ENCODE peak calls at places on chromosome 4, in seven cellular contexts. K, G, O, E, H, L and D are unnamed samples.
A peak's percentile ranks its signal among the peaks of the same experiment; 100 is the strongest.

GRCh38 chr4:163701915-163702314 is 207.4 kb downstream of the TMA16 start:
- DNase-seq in L (no peak), E (no peak), G (no peak), O (no peak), K (no peak), H (peak; percentile 81), D (no peak)

GRCh38 chr4:150664935-150665334 is 83.0 kb downstream of the MAB21L2 start:
- DNase-seq in E (no peak), H (peak; percentile 87), O (no peak), L (peak; percentile 6), G (no peak), K (no peak), D (no peak)

GRCh38 chr4:26590639-26591038 is 6.8 kb downstream of the TBC1D19 start:
- DNase-seq in O (no peak), L (no peak), E (no peak), G (no peak), K (no peak), H (peak; percentile 62), D (no peak)

GRCh38 chr4:172963498-172964294 is 204.9 kb upstream of the GALNT7 start:
- DNase-seq in E (no peak), G (no peak), O (no peak), L (no peak), H (no peak), K (no peak), D (no peak)

GRCh38 chr4:3671571-3672464 is 94.4 kb upstream of the ADRA2C start:
- DNase-seq in K (no peak), H (no peak), O (no peak), L (no peak), E (no peak), G (no peak), D (no peak)

GRCh38 chr4:167282171-167282864 is 48.0 kb upstream of the SPOCK3 start:
- DNase-seq in E (no peak), K (no peak), O (no peak), G (no peak), H (peak; percentile 31), L (peak; percentile 18), D (no peak)

GRCh38 chr4:13036841-13037240 is 447.3 kb downstream of the RAB28 start:
- DNase-seq in L (no peak), G (no peak), E (no peak), K (no peak), H (no peak), O (no peak), D (peak; percentile 91)

GRCh38 chr4:169274033-169274432 is 3.3 kb upstream of the SH3RF1 start:
- DNase-seq in L (no peak), E (no peak), G (no peak), O (no peak), H (no peak), K (no peak), D (no peak)

GRCh38 chr4:169179609-169180526 is 90.9 kb downstream of the SH3RF1 start:
- DNase-seq in E (no peak), L (no peak), H (no peak), O (no peak), K (no peak), G (no peak), D (peak; percentile 39)

GRCh38 chr4:102429553-102429952 is 71.6 kb upstream of the NFKB1 start:
- DNase-seq in O (no peak), E (no peak), L (peak; percentile 47), K (no peak), G (no peak), H (peak; percentile 96), D (no peak)

GRCh38 chr4:139297001-139297410 is 4.3 kb upstream of the NAA15 start:
- DNase-seq in K (no peak), O (no peak), H (no peak), E (no peak), L (no peak), G (no peak), D (no peak)

GRCh38 chr4:108889696-108890475 is 127.0 kb upstream of the ETNPPL start:
- DNase-seq in K (no peak), O (no peak), G (no peak), H (no peak), L (no peak), E (no peak), D (no peak)

GRCh38 chr4:184816962-184817361 is 8.8 kb downstream of the ACSL1 start:
- DNase-seq in H (no peak), O (no peak), G (no peak), K (no peak), E (no peak), L (no peak), D (no peak)

GRCh38 chr4:89657931-89658700 is 178.8 kb downstream of the SNCA start:
- DNase-seq in O (no peak), E (no peak), H (peak; percentile 47), L (peak; percentile 1), G (no peak), K (peak; percentile 10), D (peak; percentile 50)

GRCh38 chr4:102574317-102574716 is 73.2 kb downstream of the NFKB1 start:
- DNase-seq in G (no peak), O (no peak), H (peak; percentile 84), K (no peak), L (no peak), E (no peak), D (no peak)

GRCh38 chr4:52665592-52665991 is 6.5 kb upstream of the USP46 start:
- DNase-seq in K (no peak), G (no peak), L (no peak), E (no peak), H (peak; percentile 20), O (no peak), D (no peak)

GRCh38 chr4:86497131-86497530 is 97.0 kb upstream of the PTPN13 start:
- DNase-seq in H (no peak), E (no peak), G (no peak), L (no peak), O (no peak), K (no peak), D (no peak)

GRCh38 chr4:83546796-83547195 is 10.9 kb downstream of the GPAT3 start:
- DNase-seq in E (no peak), H (no peak), O (no peak), K (no peak), L (no peak), G (no peak), D (no peak)

GRCh38 chr4:123783936-123784335 is 387.3 kb downstream of the SPRY1 start:
- DNase-seq in O (no peak), H (no peak), G (no peak), K (no peak), E (no peak), L (no peak), D (no peak)

GRCh38 chr4:81919238-81919637 is 447.5 kb upstream of the RASGEF1B start:
- DNase-seq in L (no peak), K (no peak), O (no peak), G (no peak), H (peak; percentile 19), E (no peak), D (peak; percentile 48)

GRCh38 chr4:188680667-188681063 is 541.4 kb downstream of the TRIML1 start:
- DNase-seq in E (no peak), L (no peak), H (no peak), G (no peak), K (no peak), O (no peak), D (no peak)

GRCh38 chr4:97720869-97721432 is 422.3 kb downstream of the STPG2 start:
- DNase-seq in K (no peak), E (no peak), G (no peak), L (peak; percentile 2), O (no peak), H (peak; percentile 68), D (peak; percentile 17)

GRCh38 chr4:152805818-152806217 is 26.1 kb downstream of the ARFIP1 start:
- DNase-seq in O (no peak), K (no peak), E (no peak), H (no peak), L (no peak), G (no peak), D (no peak)

GRCh38 chr4:90002406-90003040 is 107.9 kb downstream of the MMRN1 start:
- DNase-seq in E (peak; percentile 37), O (no peak), H (no peak), K (no peak), L (no peak), G (no peak), D (peak; percentile 94)

GRCh38 chr4:147709999-147710398 is 21.9 kb upstream of the ARHGAP10 start:
- DNase-seq in O (no peak), K (no peak), E (no peak), G (no peak), H (peak; percentile 92), L (peak; percentile 26), D (no peak)

GRCh38 chr4:73727685-73728084 is 12.7 kb upstream of the CXCL8 start:
- DNase-seq in L (no peak), K (no peak), O (no peak), G (no peak), E (no peak), H (no peak), D (no peak)

GRCh38 chr4:126405369-126405982 is 1090.7 kb downstream of the FAT4 start:
- DNase-seq in O (no peak), L (no peak), H (peak; percentile 11), K (peak; percentile 3), G (no peak), E (no peak), D (peak; percentile 13)

GRCh38 chr4:118953276-118953675 is 64.6 kb downstream of the SYNPO2 start:
- DNase-seq in E (no peak), H (peak; percentile 59), G (no peak), O (no peak), L (no peak), K (no peak), D (no peak)

GRCh38 chr4:8283631-8284121 is 14.1 kb downstream of the HTRA3 start:
- DNase-seq in K (no peak), E (no peak), G (no peak), O (no peak), H (no peak), L (no peak), D (no peak)

GRCh38 chr4:96315815-96316214 is 475.9 kb downstream of the PDHA2 start:
- DNase-seq in K (no peak), O (no peak), H (no peak), L (no peak), E (no peak), G (no peak), D (no peak)

GRCh38 chr4:77504407-77504806 is 101.2 kb upstream of the CXCL13 start:
- DNase-seq in L (no peak), O (no peak), G (no peak), H (no peak), K (no peak), E (no peak), D (no peak)

GRCh38 chr4:112119358-112119783 is 25.9 kb upstream of the FAM241A start:
- DNase-seq in L (no peak), E (no peak), G (no peak), K (no peak), O (no peak), H (no peak), D (no peak)

GRCh38 chr4:108533876-108534275 is 86.5 kb upstream of the RPL34 start:
- DNase-seq in L (no peak), K (no peak), O (no peak), H (no peak), G (no peak), E (no peak), D (no peak)

GRCh38 chr4:161317000-161317399 is 846.8 kb downstream of the FSTL5 start:
- DNase-seq in O (no peak), G (no peak), L (no peak), H (no peak), E (no peak), K (no peak), D (no peak)

GRCh38 chr4:101039367-101039766 is 308.0 kb downstream of the PPP3CA start:
- DNase-seq in O (no peak), H (no peak), L (no peak), K (no peak), G (no peak), E (no peak), D (no peak)

GRCh38 chr4:145619639-145619996 is 433 bp downstream of the MMAA start:
- DNase-seq in H (no peak), G (peak; percentile 16), O (no peak), L (no peak), E (no peak), K (no peak), D (peak; percentile 25)